ENCODE peak calls at places on chromosome 13, in six cellular contexts. D, H, X, G, C and J are unnamed samples.

GRCh38 chr13:99948907-99949656 is 22.5 kb downstream of the ZIC5 start:
- DNase-seq in G (no peak), X (no peak), C (no peak), D (no peak), H (no peak), J (no peak)

GRCh38 chr13:35470671-35471465 is 5.6 kb downstream of the MAB21L1 start:
- DNase-seq in G (no peak), D (peak; percentile 48), H (peak; percentile 46), X (no peak), C (no peak), J (no peak)

GRCh38 chr13:108575430-108575829 is 54.0 kb upstream of the MYO16 start:
- DNase-seq in G (no peak), C (no peak), D (no peak), H (no peak), X (no peak), J (no peak)

GRCh38 chr13:34561033-34561432 is 381.0 kb upstream of the NBEA start:
- DNase-seq in D (no peak), G (no peak), H (no peak), X (no peak), C (no peak), J (no peak)

GRCh38 chr13:47158583-47158982 is 261.7 kb upstream of the HTR2A start:
- DNase-seq in X (no peak), G (no peak), H (no peak), D (no peak), C (no peak), J (no peak)

GRCh38 chr13:23081246-23081645 is 99.5 kb upstream of the SGCG start:
- DNase-seq in G (no peak), D (no peak), C (no peak), H (no peak), X (no peak), J (no peak)

GRCh38 chr13:53038993-53039392 is 10.4 kb downstream of the OLFM4 start:
- DNase-seq in D (no peak), H (no peak), C (no peak), G (no peak), X (no peak), J (no peak)

GRCh38 chr13:46571189-46571901 is 18.4 kb downstream of the LRCH1 start:
- DNase-seq in H (no peak), G (peak; percentile 71), D (peak; percentile 56), C (no peak), X (no peak), J (no peak)

GRCh38 chr13:108226184-108226583 is 8.0 kb downstream of the ABHD13 start:
- DNase-seq in G (no peak), X (no peak), D (no peak), H (no peak), C (no peak), J (no peak)

GRCh38 chr13:41470187-41470586 is 12.8 kb downstream of the RGCC start:
- DNase-seq in X (no peak), D (no peak), G (no peak), C (no peak), H (no peak), J (no peak)

GRCh38 chr13:101655435-101655834 is 203.0 kb downstream of the ITGBL1 start:
- DNase-seq in G (no peak), D (no peak), C (no peak), H (no peak), X (no peak), J (no peak)

GRCh38 chr13:101942038-101942437 is 459.8 kb downstream of the FGF14 start:
- DNase-seq in H (no peak), G (no peak), X (no peak), C (no peak), D (peak; percentile 4), J (no peak)

GRCh38 chr13:106917024-106917491 is 349.1 kb upstream of the ARGLU1 start:
- DNase-seq in D (peak; percentile 25), H (peak; percentile 48), C (no peak), X (no peak), G (no peak), J (no peak)

GRCh38 chr13:95882121-95882520 is 171.1 kb downstream of the UGGT2 start:
- DNase-seq in H (no peak), X (no peak), G (no peak), D (no peak), C (no peak), J (no peak)

GRCh38 chr13:30362869-30363268 is 55.5 kb upstream of the KATNAL1 start:
- DNase-seq in X (no peak), H (no peak), G (no peak), D (peak; percentile 10), C (no peak), J (no peak)

GRCh38 chr13:83765796-83766195 is 116.5 kb downstream of the SLITRK1 start:
- DNase-seq in G (no peak), C (no peak), X (no peak), D (no peak), H (no peak), J (no peak)

GRCh38 chr13:98997738-98998641 is 20.1 kb upstream of the DOCK9 start:
- DNase-seq in C (no peak), G (no peak), D (no peak), X (no peak), H (no peak), J (no peak)

GRCh38 chr13:104450006-104450405 is 1383.8 kb upstream of the SLC10A2 start:
- DNase-seq in C (no peak), G (no peak), D (no peak), H (no peak), X (no peak), J (no peak)
- H3K9me3 ChIP-seq in C (no peaks in the 10 kb centered on the region), G (no peaks in the 10 kb centered on the region), D (no peaks in the 10 kb centered on the region), H (no peaks in the 10 kb centered on the region), X (no peaks in the 10 kb centered on the region), J (no peaks in the 10 kb centered on the region)

GRCh38 chr13:29266743-29267142 is 328.7 kb downstream of the SLC7A1 start:
- DNase-seq in D (no peak), X (no peak), H (no peak), G (no peak), C (no peak), J (no peak)

GRCh38 chr13:29260684-29261083 is 334.8 kb downstream of the SLC7A1 start:
- DNase-seq in C (no peak), H (no peak), G (peak; percentile 66), D (no peak), X (no peak), J (no peak)

GRCh38 chr13:29270536-29271045 is 324.9 kb downstream of the SLC7A1 start:
- DNase-seq in G (no peak), X (no peak), C (no peak), H (no peak), D (no peak), J (no peak)

GRCh38 chr13:29266261-29266660 is 329.2 kb downstream of the SLC7A1 start:
- DNase-seq in D (no peak), X (no peak), H (no peak), G (no peak), C (no peak), J (no peak)
- H3K9me3 ChIP-seq in D (no peaks in the 10 kb centered on the region), X (no peaks in the 10 kb centered on the region), H (no peaks in the 10 kb centered on the region), G (peaks cover 3% of the 10 kb centered on the region), C (no peaks in the 10 kb centered on the region), J (peaks cover 2% of the 10 kb centered on the region)

GRCh38 chr13:18948012-18948663 is 233.5 kb downstream of the TUBA3C start:
- DNase-seq in D (no peak), C (no peak), H (no peak), G (no peak), X (no peak), J (no peak)
- H3K9me3 ChIP-seq in D (no peaks in the 10 kb centered on the region), C (no peaks in the 10 kb centered on the region), H (no peaks in the 10 kb centered on the region), G (no peaks in the 10 kb centered on the region), X (peaks cover 20% of the 10 kb centered on the region), J (no peaks in the 10 kb centered on the region)

GRCh38 chr13:42777476-42777875 is 3.9 kb upstream of the FAM216B start:
- DNase-seq in C (no peak), X (no peak), H (no peak), G (no peak), D (no peak), J (no peak)
- H3K9me3 ChIP-seq in C (no peaks in the 10 kb centered on the region), X (no peaks in the 10 kb centered on the region), H (peaks cover 1% of the 10 kb centered on the region), G (no peaks in the 10 kb centered on the region), D (no peaks in the 10 kb centered on the region), J (no peaks in the 10 kb centered on the region)

DNA sequence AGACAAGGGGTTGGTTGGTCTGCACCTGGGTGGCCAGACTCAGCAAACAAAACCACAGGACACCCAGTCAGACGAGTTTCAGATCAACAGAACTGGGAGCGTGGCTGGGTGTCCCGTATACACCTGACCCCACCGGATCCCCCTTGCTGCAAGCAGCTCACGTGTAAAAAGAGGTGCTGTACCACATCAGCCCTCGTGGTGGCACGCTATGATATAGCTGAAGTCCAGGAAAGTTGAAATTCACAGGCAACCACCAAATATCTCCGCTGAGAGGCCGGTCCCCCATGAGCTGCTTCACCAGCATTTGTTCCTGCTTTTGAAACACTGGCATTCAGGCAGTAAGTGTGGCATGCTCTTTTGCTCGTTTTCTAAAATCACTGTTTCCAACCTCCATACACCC is 92.3 kb downstream of the TUBA3C start:
- DNase-seq in C (no peak), G (no peak), D (no peak), X (no peak), H (no peak), J (no peak)
- H3K9me3 ChIP-seq in C (no peaks in the 10 kb centered on the region), G (no peaks in the 10 kb centered on the region), D (no peaks in the 10 kb centered on the region), X (peaks cover 23% of the 10 kb centered on the region), H (peaks cover 1% of the 10 kb centered on the region), J (no peaks in the 10 kb centered on the region)

DNA sequence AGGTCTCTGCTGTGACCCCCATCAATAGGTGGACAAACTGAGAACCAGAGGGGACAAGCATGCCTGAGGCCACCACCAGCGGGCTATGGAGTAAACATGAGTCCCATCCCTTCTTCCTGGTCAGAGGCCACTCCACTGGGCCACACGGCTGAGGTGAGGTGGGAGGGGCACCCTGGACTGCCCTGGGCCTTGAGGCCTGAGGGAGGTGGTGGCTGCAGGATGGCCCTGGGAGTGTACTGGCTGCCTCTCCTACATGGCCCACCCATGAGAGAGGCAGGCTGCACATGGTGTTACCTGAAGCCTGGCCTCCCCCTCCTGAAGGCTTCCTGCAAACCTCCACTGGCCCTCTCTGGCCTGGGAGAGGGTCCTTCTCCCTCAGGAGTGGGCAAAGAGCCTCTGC is 222.4 kb downstream of the TUBA3C start:
- DNase-seq in C (no peak), G (no peak), H (no peak), D (no peak), X (no peak), J (no peak)
- H3K9me3 ChIP-seq in C (peaks cover 7% of the 10 kb centered on the region), G (peaks cover 3% of the 10 kb centered on the region), H (peaks cover 3% of the 10 kb centered on the region), D (no peaks in the 10 kb centered on the region), X (peaks cover 47% of the 10 kb centered on the region), J (no peaks in the 10 kb centered on the region)

GRCh38 chr13:103799028-103799427 is 732.8 kb upstream of the SLC10A2 start:
- DNase-seq in C (no peak), X (no peak), D (no peak), G (no peak), H (no peak), J (no peak)
- H3K9me3 ChIP-seq in C (no peaks in the 10 kb centered on the region), X (no peaks in the 10 kb centered on the region), D (no peaks in the 10 kb centered on the region), G (no peaks in the 10 kb centered on the region), H (no peaks in the 10 kb centered on the region), J (no peaks in the 10 kb centered on the region)

DNA sequence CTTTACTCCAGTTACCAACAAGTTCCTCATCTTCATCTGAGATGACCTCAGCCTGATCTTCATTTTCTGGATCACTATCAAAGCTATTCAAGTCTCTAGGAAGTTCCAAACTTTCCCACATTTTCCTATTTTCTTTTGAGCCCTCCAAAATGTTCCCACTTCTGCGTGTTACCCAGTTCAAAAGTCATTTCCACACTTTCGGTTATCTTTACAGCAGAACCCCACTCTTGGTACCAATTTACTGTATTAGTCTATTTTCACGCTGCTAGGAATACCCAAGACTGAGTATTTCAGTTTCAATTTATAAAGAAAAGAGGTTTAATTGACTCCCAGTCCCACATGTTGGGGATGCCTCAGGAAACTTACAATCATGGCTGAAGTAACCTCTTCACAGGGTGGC is 274.3 kb downstream of the FGF9 start:
- DNase-seq in C (no peak), X (no peak), G (no peak), H (no peak), D (no peak), J (no peak)
- H3K9me3 ChIP-seq in C (peaks cover 21% of the 10 kb centered on the region), X (no peaks in the 10 kb centered on the region), G (peaks cover 6% of the 10 kb centered on the region), H (peaks cover 3% of the 10 kb centered on the region), D (no peaks in the 10 kb centered on the region), J (no peaks in the 10 kb centered on the region)